ENCODE peak calls at places on chromosomes 4 and X, in five cellular contexts. G is AG20443, A is small intestine, S is HEK293T, O is ureter. U is an unnamed sample.

GRCh38 chr4:84032372-84032771 is 466.7 kb downstream of the NKX6-1 start:
- DNase-seq in S (no peak), A (no peak), G (no peak), O (no peak), U (no peak)

GRCh38 chr4:153259679-153260078 is 55.4 kb downstream of the TRIM2 start:
- DNase-seq in O (no peak), S (no peak), A (no peak), G (no peak), U (no peak)

GRCh38 chrX:41600266-41600665 is 88.5 kb upstream of the GPR34 start:
- DNase-seq in A (no peak), G (peak; percentile 45), O (no peak), S (no peak), U (no peak)

GRCh38 chr4:41058426-41058825 is 155.9 kb downstream of the APBB2 start:
- DNase-seq in A (no peak), S (no peak), O (no peak), G (no peak), U (no peak)

GRCh38 chrX:77502951-77503525 is 55.8 kb downstream of the FGF16 start:
- DNase-seq in O (no peak), A (no peak), G (no peak), S (no peak), U (no peak)

GRCh38 chr4:131603705-131604104 is 1545.4 kb upstream of the PCDH10 start:
- DNase-seq in S (no peak), G (no peak), A (no peak), O (no peak), U (no peak)

GRCh38 chrX:153708415-153708814 is 15.8 kb downstream of the BCAP31 start:
- DNase-seq in S (peak; percentile 68), O (peak; percentile 81), A (peak; percentile 90), G (peak; percentile 69), U (peak; percentile 62)

GRCh38 chr4:73777612-73778011 is 37.2 kb downstream of the CXCL8 start:
- DNase-seq in A (no peak), G (peak; percentile 43), O (no peak), S (no peak), U (no peak)

U was measured in neural crest cell.